ENCODE peak calls at places on chromosomes 1 and 21, in ten cellular contexts. Z is HTR-8/SVneo, B is NCI-H1092, I is activated gamma-delta T cell, J is fibroblast of mammary gland, N is IMR-90, C is sigmoid colon, S is NCI-H524, D is nephron progenitor cell, R is GDM1. P is an unnamed sample.

GRCh38 chr1:107683198-107683657 is 281.8 kb downstream of the VAV3 start:
- DNase-seq in Z (no peak), B (no peak), I (no peak), J (no peak), N (no peak), C (no peak), S (no peak), D (no peak), R (no peak), P (no peak)

GRCh38 chr1:173523329-173523728 is 46.2 kb downstream of the PRDX6 start:
- DNase-seq in Z (no peak), B (no peak), I (no peak), J (no peak), N (no peak), C (no peak), S (no peak), D (no peak), R (no peak), P (no peak)

GRCh38 chr1:154911691-154912550 is 24.6 kb downstream of the PMVK start:
- DNase-seq in Z (no peak), B (no peak), I (no peak), J (no peak), N (no peak), C (peak; percentile 50), S (no peak), D (no peak), R (no peak), P (no peak)

GRCh38 chr1:18955442-18956188 is 861 bp downstream of the IFFO2 start:
- DNase-seq in Z (no peak), B (peak; percentile 49), I (peak; percentile 44), J (peak; percentile 26), N (no peak), C (no peak), S (peak; percentile 40), D (peak; percentile 66), R (no peak), P (no peak)

GRCh38 chr1:172531412-172531811 is 1.5 kb upstream of the SUCO start:
- DNase-seq in Z (no peak), B (no peak), I (no peak), J (no peak), N (no peak), C (no peak), S (no peak), D (no peak), R (no peak), P (no peak)

GRCh38 chr1:81703352-81703735 is 97.4 kb upstream of the ADGRL2 start:
- DNase-seq in Z (no peak), B (no peak), I (no peak), J (peak; percentile 87), N (peak; percentile 79), C (no peak), S (no peak), D (no peak), R (no peak), P (no peak)

GRCh38 chr21:26147535-26147934 is 23.0 kb downstream of the APP start:
- DNase-seq in Z (no peak), B (no peak), I (no peak), J (no peak), N (no peak), C (no peak), S (peak; percentile 94), D (no peak), R (no peak), P (peak; percentile 41)

GRCh38 chr21:31987696-31988095 is 114.9 kb downstream of the HUNK start:
- DNase-seq in Z (no peak), B (no peak), I (no peak), J (no peak), N (no peak), C (no peak), S (no peak), D (no peak), R (no peak), P (no peak)

GRCh38 chr1:42926235-42926869 is 32.3 kb downstream of the SLC2A1 start:
- DNase-seq in Z (no peak), B (no peak), I (no peak), J (no peak), N (no peak), C (no peak), S (no peak), D (no peak), R (no peak), P (no peak)

GRCh38 chr1:168671782-168672181 is 57.2 kb downstream of the DPT start:
- DNase-seq in Z (no peak), B (no peak), I (no peak), J (no peak), N (no peak), C (no peak), S (no peak), D (no peak), R (no peak), P (no peak)

GRCh38 chr1:12604114-12604874 is 13.7 kb downstream of the DHRS3 start:
- DNase-seq in Z (peak; percentile 84), B (peak; percentile 6), I (no peak), J (peak; percentile 98), N (peak; percentile 99), C (no peak), S (peak; percentile 38), D (no peak), R (peak; percentile 47), P (no peak)

GRCh38 chr1:21254335-21254951 is 35.8 kb downstream of the ECE1 start:
- DNase-seq in Z (no peak), B (no peak), I (no peak), J (peak; percentile 65), N (peak; percentile 33), C (peak; percentile 82), S (peak; percentile 95), D (no peak), R (no peak), P (no peak)

GRCh38 chr1:12244078-12244477 is 14.2 kb downstream of the VPS13D start:
- DNase-seq in Z (no peak), B (no peak), I (no peak), J (peak; percentile 19), N (no peak), C (no peak), S (peak; percentile 1), D (no peak), R (no peak), P (no peak)

GRCh38 chr1:32939655-32940371 is 24.8 kb downstream of the RNF19B start:
- DNase-seq in Z (no peak), B (no peak), I (no peak), J (peak; percentile 91), N (peak; percentile 96), C (no peak), S (peak; percentile 97), D (no peak), R (no peak), P (no peak)

GRCh38 chr1:157993179-157994080 is at the start of gene KIRREL1:
- DNase-seq in Z (no peak), B (no peak), I (no peak), J (peak; percentile 68), N (peak; percentile 65), C (peak; percentile 90), S (peak; percentile 24), D (peak; percentile 67), R (peak; percentile 68), P (no peak)

GRCh38 chr21:42061195-42061865 is 9.8 kb upstream of the UMODL1 start:
- DNase-seq in Z (no peak), B (no peak), I (no peak), J (no peak), N (no peak), C (peak; percentile 78), S (no peak), D (no peak), R (peak; percentile 79), P (no peak)

GRCh38 chr1:2146836-2147517 is 47.6 kb downstream of the FAAP20 start:
- DNase-seq in Z (no peak), B (no peak), I (no peak), J (no peak), N (no peak), C (no peak), S (no peak), D (no peak), R (no peak), P (no peak)

GRCh38 chr21:44483288-44484237 is 28.3 kb downstream of the LRRC3 start:
- DNase-seq in Z (no peak), B (no peak), I (no peak), J (peak; percentile 38), N (peak; percentile 6), C (no peak), S (no peak), D (no peak), R (no peak), P (no peak)

GRCh38 chr1:245679796-245680195 is 525.0 kb downstream of the KIF26B start:
- DNase-seq in Z (no peak), B (no peak), I (no peak), J (no peak), N (no peak), C (no peak), S (no peak), D (no peak), R (peak; percentile 43), P (no peak)

P was measured in cerebellum.